ENCODE peak calls at places on chromosome 16, in nine cellular contexts. O is HFF-Myc; Q is spleen; T is left ventricle myocardium inferior; F is CD4-positive, CD25-positive, alpha-beta regulatory T cell; W is tibial nerve; G is A673; J is mesendoderm; C is K562. B is an unnamed sample.

GRCh38 chr16:11914759-11915643 is 755 bp downstream of the GSPT1 start:
- DNase-seq in G (peak; percentile 44), T (peak; percentile 38), C (peak; percentile 58), O (no peak), J (peak; percentile 59), Q (peak; percentile 92), F (peak; percentile 10), W (no peak), B (peak; percentile 16)

GRCh38 chr16:47612711-47613110 is 151.6 kb downstream of the PHKB start:
- DNase-seq in J (no peak), T (no peak), C (no peak), Q (no peak), G (no peak), W (no peak), F (no peak), O (no peak), B (no peak)

GRCh38 chr16:78258651-78259050 is 159.2 kb downstream of the WWOX start:
- DNase-seq in C (no peak), W (no peak), T (no peak), Q (no peak), F (no peak), J (peak; percentile 7), O (no peak), G (no peak), B (no peak)

GRCh38 chr16:9334091-9334490 is 242.6 kb downstream of the HAPSTR1 start:
- DNase-seq in W (no peak), G (no peak), Q (no peak), O (no peak), F (no peak), C (no peak), J (no peak), T (no peak), B (no peak)

GRCh38 chr16:81005644-81006471 is 827 bp downstream of the CMC2 start:
- DNase-seq in T (no peak), O (no peak), C (no peak), Q (peak; percentile 80), G (peak; percentile 12), F (peak; percentile 14), J (peak; percentile 33), W (no peak), B (no peak)

GRCh38 chr16:73697336-73697735 is 599.3 kb upstream of the PSMD7 start:
- DNase-seq in W (no peak), G (no peak), J (peak; percentile 54), F (no peak), O (no peak), C (no peak), T (no peak), Q (no peak), B (no peak)

GRCh38 chr16:117381-118365 is 20.8 kb downstream of the NPRL3 start:
- DNase-seq in J (peak; percentile 74), Q (peak; percentile 86), G (peak; percentile 83), F (peak; percentile 63), T (peak; percentile 45), C (peak; percentile 46), W (no peak), O (no peak), B (peak; percentile 75)

GRCh38 chr16:4057439-4057877 is 58.8 kb downstream of the ADCY9 start:
- DNase-seq in G (no peak), F (no peak), Q (no peak), C (no peak), T (no peak), O (no peak), J (no peak), W (no peak), B (no peak)

GRCh38 chr16:81616321-81617020 is 162.6 kb upstream of the PLCG2 start:
- DNase-seq in F (peak; percentile 80), J (peak; percentile 70), G (peak; percentile 58), C (no peak), Q (peak; percentile 95), O (no peak), W (no peak), T (peak; percentile 69), B (no peak)

GRCh38 chr16:10086620-10087019 is 95.6 kb downstream of the GRIN2A start:
- DNase-seq in O (no peak), F (no peak), C (no peak), G (no peak), T (peak; percentile 19), J (no peak), W (no peak), Q (no peak), B (no peak)

GRCh38 chr16:31395647-31396046 is 2.5 kb downstream of the ITGAD start:
- DNase-seq in C (no peak), G (no peak), W (peak; percentile 26), Q (peak; percentile 75), O (no peak), T (no peak), F (no peak), J (no peak), B (no peak)

GRCh38 chr16:68893710-68894705 is 50.7 kb downstream of the TANGO6 start:
- DNase-seq in O (no peak), Q (no peak), C (no peak), G (peak; percentile 41), F (no peak), T (peak; percentile 40), W (no peak), J (peak; percentile 55), B (peak; percentile 55)

GRCh38 chr16:73228649-73229048 is 180.7 kb upstream of the ZFHX3 start:
- DNase-seq in G (no peak), C (no peak), T (no peak), Q (no peak), O (peak; percentile 6), J (peak; percentile 77), W (no peak), F (no peak), B (no peak)

DNA sequence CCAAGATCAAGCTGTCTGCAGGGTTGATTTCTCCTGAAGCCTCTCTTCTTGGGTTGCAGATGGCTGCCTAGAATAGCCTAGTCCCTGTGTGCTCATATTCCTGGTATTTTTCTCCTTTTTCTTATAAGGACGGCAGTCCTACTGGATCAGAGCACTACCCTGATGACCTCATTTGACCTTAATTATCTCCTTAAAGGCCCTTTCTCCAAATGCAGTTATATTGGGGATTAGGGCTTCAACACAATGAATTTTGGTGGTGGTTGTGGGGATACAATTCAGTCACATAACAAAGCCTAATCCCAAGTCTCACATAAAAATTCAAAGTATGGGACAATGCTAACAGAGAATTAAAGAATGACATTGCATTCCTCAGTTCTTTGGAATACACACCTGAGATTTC is 238.8 kb upstream of the SALL1 start:
- DNase-seq in C (no peak), Q (no peak), J (no peak), T (no peak), G (no peak), O (no peak), W (no peak), F (no peak), B (no peak)
- H3K4me3 ChIP-seq in C (no peak overlapping the region), Q (no peak overlapping the region), J (no peak overlapping the region), T (no peak overlapping the region), G (no peak overlapping the region), O (no peak overlapping the region), W (no peak overlapping the region), F (no peak overlapping the region), B (no peak overlapping the region)

DNA sequence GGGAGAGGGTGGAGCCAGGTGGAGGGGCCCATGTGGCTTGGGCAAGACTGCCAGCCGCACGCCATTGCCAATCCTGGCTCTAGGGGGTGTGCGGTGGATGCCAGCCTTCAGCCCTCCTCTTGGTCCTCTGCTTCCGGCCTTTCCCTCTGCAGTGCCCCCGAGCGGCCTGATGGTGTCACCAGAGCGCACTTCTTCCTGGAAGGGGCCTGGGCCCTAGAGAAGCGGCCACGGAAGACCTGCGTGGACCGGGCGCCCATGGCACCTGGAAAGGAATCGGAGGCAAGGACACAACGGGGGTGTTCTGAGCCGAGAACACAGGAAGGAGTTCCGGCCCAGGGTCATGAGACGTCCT is 93.0 kb downstream of the IRX3 start:
- DNase-seq in G (peak; percentile 88), J (peak; percentile 87), Q (peak; percentile 83), F (no peak), T (peak; percentile 83), W (peak; percentile 51), C (peak; percentile 66), O (peak; percentile 38), B (peak; percentile 85)
- H3K4me3 ChIP-seq in G (peak overlapping the region; percentile 22), J (peak overlapping the region; percentile 49), Q (no peak overlapping the region), F (no peak overlapping the region), T (peak overlapping the region; percentile 53), W (peak overlapping the region; percentile 30), C (no peak overlapping the region), O (no peak overlapping the region), B (no peak overlapping the region)

GRCh38 chr16:88430524-88431446 is 22.3 kb upstream of the ZFPM1 start:
- DNase-seq in Q (peak; percentile 89), C (peak; percentile 48), O (no peak), J (no peak), F (peak; percentile 42), W (no peak), T (peak; percentile 40), G (no peak), B (no peak)

GRCh38 chr16:88430185-88430523 is 22.9 kb upstream of the ZFPM1 start:
- DNase-seq in G (no peak), C (no peak), Q (no peak), O (no peak), J (no peak), T (no peak), W (no peak), F (no peak), B (no peak)

GRCh38 chr16:88428616-88429386 is 24.3 kb upstream of the ZFPM1 start:
- DNase-seq in T (no peak), Q (no peak), C (no peak), G (no peak), F (no peak), W (no peak), O (no peak), J (no peak), B (no peak)

GRCh38 chr16:88428156-88428555 is 24.9 kb upstream of the ZFPM1 start:
- DNase-seq in Q (no peak), G (no peak), W (no peak), T (no peak), O (no peak), C (no peak), J (no peak), F (no peak), B (no peak)

DNA sequence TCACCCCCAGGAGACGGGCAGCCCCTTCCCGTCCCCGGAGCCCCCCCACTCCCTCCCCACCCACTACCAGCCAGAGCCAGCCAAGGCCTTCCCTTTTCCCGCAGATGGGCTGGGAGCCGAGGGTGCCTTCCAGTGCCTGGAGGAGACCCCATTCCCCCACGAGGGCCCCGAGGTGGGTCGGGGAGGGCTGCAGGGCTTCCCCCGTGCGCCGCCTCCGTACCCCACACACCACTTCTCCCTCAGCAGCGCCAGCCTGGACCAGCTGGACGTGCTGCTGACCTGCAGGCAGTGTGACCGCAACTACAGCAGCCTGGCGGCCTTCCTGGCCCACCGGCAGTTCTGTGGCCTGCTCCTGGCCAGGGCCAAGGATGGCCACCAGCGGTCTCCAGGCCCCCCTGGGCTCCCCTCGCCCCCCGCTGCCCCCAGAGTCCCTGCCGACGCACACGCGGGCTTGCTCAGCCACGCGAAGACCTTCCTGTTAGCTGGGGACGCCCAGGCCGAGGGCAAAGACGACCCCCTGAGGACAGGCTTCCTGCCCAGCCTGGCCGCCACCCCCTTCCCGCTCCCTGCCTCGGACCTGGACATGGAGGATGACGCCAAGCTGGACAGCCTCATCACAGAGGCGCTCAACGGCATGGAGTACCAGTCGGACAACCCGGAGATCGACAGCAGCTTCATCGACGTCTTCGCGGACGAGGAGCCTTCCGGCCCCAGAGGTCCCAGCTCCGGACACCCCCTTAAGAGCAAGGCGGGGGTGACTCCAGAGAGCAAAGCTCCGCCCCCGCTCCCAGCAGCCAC is 23.5 kb upstream of the ZFPM1 start:
- DNase-seq in J (no peak), Q (no peak), G (no peak), C (no peak), O (no peak), T (no peak), W (no peak), F (no peak), B (no peak)
- H3K4me3 ChIP-seq in J (no peak overlapping the region), Q (peak overlapping the region; percentile 52), G (peak overlapping the region; percentile 24), C (no peak overlapping the region), O (no peak overlapping the region), T (peak overlapping the region; percentile 68), W (peak overlapping the region; percentile 58), F (no peak overlapping the region), B (no peak overlapping the region)

GRCh38 chr16:77236063-77236511 is 36.9 kb downstream of the SYCE1L start:
- DNase-seq in G (peak; percentile 88), O (peak; percentile 57), C (peak; percentile 83), W (peak; percentile 61), J (peak; percentile 85), Q (peak; percentile 94), F (peak; percentile 82), T (peak; percentile 84), B (peak; percentile 85)
- H3K4me3 ChIP-seq in G (no peak overlapping the region), O (no peak overlapping the region), C (no peak overlapping the region), W (peak overlapping the region; percentile 11), J (no peak overlapping the region), Q (no peak overlapping the region), F (peak overlapping the region; percentile 43), T (peak overlapping the region; percentile 41), B (no peak overlapping the region)

B was measured in WERI-Rb-1.